ENCODE peak calls at places on chromosomes 4 and X, in nine cellular contexts. U is activated CD4-positive, alpha-beta T cell treated with anti-CD3 and anti-CD28 coated beads for 36 hours; Q is cardiac septum; W is putamen; R is MCF 10A; E is erythroblast; I is astrocyte of the spinal cord; G is NCI-H1092 treated with DMSO at 0.1 percent for 48 hours; F is cortex of kidney. O is an unnamed sample.

GRCh38 chr4:8199594-8200301 is 658 bp downstream of the SH3TC1 start:
- DNase-seq in F (no peak), Q (no peak), R (no peak), W (no peak), E (no peak), I (no peak), G (no peak), U (peak), O (no peak)

GRCh38 chr4:112290341-112290740 is 4.6 kb upstream of the TIFA start:
- DNase-seq in F (no peak), R (no peak), E (no peak), G (no peak), W (no peak), I (no peak), U (peak), Q (no peak), O (no peak)

GRCh38 chr4:96459105-96459504 is 619.2 kb downstream of the PDHA2 start:
- DNase-seq in F (no peak), R (no peak), E (no peak), U (no peak), W (no peak), G (no peak), I (no peak), Q (no peak), O (no peak)

GRCh38 chr4:128862608-128863313 is 53.3 kb downstream of the JADE1 start:
- DNase-seq in F (no peak), R (no peak), U (peak), E (peak), G (no peak), Q (no peak), I (no peak), W (no peak), O (no peak)

GRCh38 chrX:12891915-12892506 is 14.4 kb upstream of the TLR8 start:
- DNase-seq in I (no peak), Q (no peak), U (no peak), W (no peak), E (no peak), G (no peak), F (no peak), R (no peak), O (no peak)

GRCh38 chr4:70182517-70183167 is 12.9 kb upstream of the ODAM start:
- DNase-seq in G (no peak), R (no peak), E (no peak), U (no peak), I (no peak), W (no peak), Q (no peak), F (no peak), O (no peak)

GRCh38 chrX:97747346-97747745 is 863.6 kb downstream of the RPA4 start:
- DNase-seq in G (no peak), E (no peak), W (no peak), F (no peak), R (no peak), Q (no peak), U (no peak), I (no peak), O (no peak)

GRCh38 chr4:9704551-9705332 is 76.7 kb upstream of the DRD5 start:
- DNase-seq in Q (no peak), I (no peak), F (no peak), R (peak), E (peak), U (peak), W (no peak), G (peak), O (no peak)

GRCh38 chr4:13544556-13545393 is 467 bp upstream of the NKX3-2 start:
- DNase-seq in W (peak), F (no peak), U (peak), Q (peak), E (peak), G (peak), R (peak), I (peak), O (peak)

GRCh38 chr4:40621592-40622512 is 7.8 kb downstream of the RBM47 start:
- DNase-seq in R (peak), U (peak), I (peak), E (peak), G (no peak), F (no peak), W (no peak), Q (peak), O (no peak)

GRCh38 chr4:93319011-93319410 is 509.5 kb upstream of the ATOH1 start:
- DNase-seq in U (no peak), W (no peak), Q (no peak), I (no peak), E (no peak), R (no peak), F (no peak), G (no peak), O (no peak)

GRCh38 chr4:94412019-94413017 is 39.4 kb upstream of the PDLIM5 start:
- DNase-seq in G (peak), W (no peak), R (peak), Q (no peak), I (peak), U (no peak), E (no peak), F (no peak), O (no peak)